ENCODE peak calls at places on chromosome 7, in ten cellular contexts. E is EL; R is DMS153; N is activated CD8-positive, alpha-beta T cell treated with anti-CD3 and anti-CD28 coated beads for 36 hours; D is activated CD8-positive, alpha-beta memory T cell treated with anti-CD3 and anti-CD28 coated beads for 1 hour; G is fibroblast of lung; T is stimulated activated naive CD4-positive, alpha-beta T cell; V is mesenchymal stem cell; M is GM20000; I is HFFc6. Z is an unnamed sample.

GRCh38 chr7:55912748-55913158 is 25.5 kb downstream of the ZNF713 start:
- DNase-seq in M (no peak), V (no peak), N (no peak), E (no peak), R (no peak), G (no peak), D (no peak), T (no peak), I (no peak), Z (no peak)

GRCh38 chr7:27172388-27172774 is 1.7 kb downstream of the HOXA10 start:
- DNase-seq in E (peak; percentile 95), T (no peak), R (no peak), I (peak; percentile 75), D (no peak), M (no peak), G (no peak), N (no peak), V (peak; percentile 53), Z (no peak)

GRCh38 chr7:45145881-45146280 is 11.7 kb upstream of the RAMP3 start:
- DNase-seq in R (no peak), N (no peak), T (no peak), E (no peak), G (no peak), M (no peak), D (no peak), V (no peak), I (no peak), Z (no peak)

GRCh38 chr7:134995239-134996096 is 9.2 kb downstream of the AGBL3 start:
- DNase-seq in D (no peak), N (peak; percentile 54), V (peak; percentile 39), R (no peak), I (no peak), T (peak; percentile 22), M (peak; percentile 38), G (no peak), E (no peak), Z (no peak)

GRCh38 chr7:142703655-142704310 is 45.5 kb upstream of the PRSS1 start:
- DNase-seq in V (no peak), E (no peak), I (no peak), N (no peak), T (no peak), D (no peak), G (no peak), M (no peak), R (no peak), Z (no peak)

GRCh38 chr7:29199776-29200175 is 5.2 kb downstream of the CHN2 start:
- DNase-seq in I (no peak), N (no peak), D (no peak), M (no peak), G (no peak), E (no peak), T (no peak), V (no peak), R (no peak), Z (no peak)

GRCh38 chr7:150735596-150736358 is 1.4 kb upstream of the GIMAP5 start:
- DNase-seq in V (no peak), E (no peak), I (no peak), T (peak; percentile 38), D (no peak), R (peak; percentile 28), G (no peak), N (no peak), M (no peak), Z (no peak)

GRCh38 chr7:115869225-115869624 is 161.3 kb downstream of the TFEC start:
- DNase-seq in T (no peak), E (no peak), V (no peak), I (no peak), N (no peak), D (no peak), R (no peak), M (no peak), G (peak; percentile 51), Z (no peak)

GRCh38 chr7:27462575-27463270 is 200.0 kb downstream of the HIBADH start:
- DNase-seq in M (no peak), E (peak; percentile 58), R (no peak), G (peak; percentile 9), I (no peak), N (no peak), D (no peak), T (no peak), V (peak; percentile 16), Z (no peak)

GRCh38 chr7:104535841-104536240 is 207.4 kb downstream of the LHFPL3 start:
- DNase-seq in D (no peak), M (no peak), N (no peak), R (no peak), E (no peak), T (no peak), I (no peak), G (no peak), V (no peak), Z (no peak)

GRCh38 chr7:75735059-75735458 is 3.7 kb downstream of the HIP1 start:
- DNase-seq in I (no peak), G (no peak), N (no peak), E (no peak), T (no peak), V (no peak), R (no peak), D (no peak), M (no peak), Z (no peak)

GRCh38 chr7:68484731-68485130 is 1113.5 kb upstream of the AUTS2 start:
- DNase-seq in T (no peak), R (no peak), M (no peak), D (no peak), V (no peak), I (no peak), N (no peak), E (no peak), G (no peak), Z (no peak)

GRCh38 chr7:99126921-99127553 is 16.9 kb downstream of the SMURF1 start:
- DNase-seq in I (no peak), D (no peak), G (no peak), T (no peak), E (no peak), N (no peak), V (no peak), R (no peak), M (no peak), Z (no peak)

GRCh38 chr7:116741625-116742316 is 69.8 kb downstream of the MET start:
- DNase-seq in V (no peak), D (no peak), M (no peak), T (no peak), G (no peak), E (no peak), N (no peak), I (no peak), R (no peak), Z (no peak)

GRCh38 chr7:26081627-26082026 is 70.4 kb upstream of the NFE2L3 start:
- DNase-seq in E (no peak), R (no peak), I (no peak), G (no peak), T (no peak), M (no peak), V (no peak), D (no peak), N (no peak), Z (no peak)

GRCh38 chr7:91263359-91264082 is 712 bp upstream of the FZD1 start:
- DNase-seq in I (no peak), R (no peak), E (peak; percentile 49), V (peak; percentile 55), T (no peak), G (peak; percentile 38), D (no peak), M (no peak), N (no peak), Z (no peak)

GRCh38 chr7:28654111-28654510 is 241.8 kb downstream of the CREB5 start:
- DNase-seq in V (no peak), N (no peak), G (no peak), T (no peak), E (no peak), R (no peak), M (no peak), D (no peak), I (no peak), Z (no peak)

GRCh38 chr7:97025983-97026704 is 1.5 kb upstream of the DLX5 start:
- DNase-seq in R (no peak), N (no peak), V (peak; percentile 20), G (no peak), T (peak; percentile 17), D (no peak), I (no peak), E (no peak), M (no peak), Z (no peak)

GRCh38 chr7:113367187-113367586 is 248.8 kb upstream of the SMIM30 start:
- DNase-seq in M (no peak), G (no peak), I (no peak), N (no peak), V (no peak), R (no peak), D (no peak), E (no peak), T (no peak), Z (no peak)

GRCh38 chr7:102063736-102064135 is 222.9 kb upstream of the SH2B2 start:
- DNase-seq in V (peak; percentile 32), D (no peak), G (no peak), N (no peak), E (peak; percentile 80), I (peak; percentile 77), T (no peak), M (no peak), R (no peak), Z (no peak)

GRCh38 chr7:92010215-92010614 is 69.6 kb downstream of the AKAP9 start:
- DNase-seq in M (no peak), G (no peak), R (no peak), E (no peak), D (no peak), V (no peak), I (no peak), T (no peak), N (no peak), Z (no peak)

GRCh38 chr7:2566890-2567662 is 8.3 kb downstream of the IQCE start:
- DNase-seq in G (peak; percentile 26), E (no peak), M (peak; percentile 58), N (no peak), D (no peak), V (no peak), R (peak; percentile 90), T (no peak), I (no peak), Z (no peak)

GRCh38 chr7:118149394-118149793 is 34.6 kb upstream of the LSM8 start:
- DNase-seq in E (no peak), I (no peak), V (no peak), D (no peak), R (no peak), G (no peak), M (no peak), N (no peak), T (no peak), Z (no peak)

GRCh38 chr7:24685706-24686105 is 71.6 kb downstream of the GSDME start:
- DNase-seq in R (no peak), I (no peak), G (no peak), V (no peak), T (no peak), E (no peak), N (no peak), D (no peak), M (no peak), Z (no peak)

GRCh38 chr7:94395141-94396041 is 696 bp downstream of the COL1A2 start:
- DNase-seq in R (peak; percentile 72), E (peak; percentile 87), M (peak; percentile 80), D (no peak), G (peak; percentile 95), N (peak; percentile 52), I (peak; percentile 79), T (no peak), V (peak; percentile 91), Z (no peak)

GRCh38 chr7:30650455-30650854 is 31.8 kb downstream of the CRHR2 start:
- DNase-seq in I (no peak), V (no peak), E (no peak), T (no peak), M (no peak), G (no peak), D (no peak), N (no peak), R (no peak), Z (no peak)

GRCh38 chr7:87497482-87497881 is 22.0 kb upstream of the ABCB4 start:
- DNase-seq in I (no peak), V (no peak), E (no peak), R (no peak), T (no peak), N (no peak), G (no peak), M (no peak), D (no peak), Z (no peak)

Z was measured in stimulated activated CD8-positive, alpha-beta memory T cell treated with anti-CD3 and anti-CD28 coated beads, Interleukin-7, amount 100 ng/mL, for 1 hour.